ENCODE peak calls at places on chromosomes 5 and 9, in ten cellular contexts. J is body of pancreas; C is lower lobe of right lung; D is CD8-positive, alpha-beta T cell; Z is tibial artery; E is Karpas-422; K is psoas muscle; P is IMR-90; X is effector memory CD4-positive, alpha-beta T cell; T is sigmoid colon. G is an unnamed sample. For H3K4me1 and H3K27me3, the result is how much of the 10 kb centered on the place peaks cover.

GRCh38 chr5:131423056-131423455 is 159.2 kb downstream of the CDC42SE2 start:
- DNase-seq in J (no peak), C (no peak), D (no peak), Z (no peak), E (peak), K (no peak), P (peak), X (no peak), T (no peak), G (no peak)

GRCh38 chr9:78903581-78903980 is 606.7 kb downstream of the PSAT1 start:
- DNase-seq in J (no peak), C (no peak), D (no peak), Z (no peak), E (no peak), K (no peak), P (peak), X (no peak), T (no peak), G (no peak)

GRCh38 chr9:114677418-114677817 is 4.6 kb downstream of the TEX48 start:
- DNase-seq in J (no peak), C (no peak), D (no peak), Z (no peak), E (no peak), K (no peak), P (peak), X (no peak), T (peak), G (no peak)

GRCh38 chr5:99060306-99061261 is 131.8 kb upstream of the CHD1 start:
- DNase-seq in J (peak), C (peak), D (peak), Z (peak), E (peak), K (peak), P (peak), X (peak), T (peak), G (peak)

GRCh38 chr5:120388016-120388781 is 75.9 kb upstream of the PRR16 start:
- DNase-seq in J (no peak), C (no peak), D (no peak), Z (no peak), E (no peak), K (no peak), P (peak), X (no peak), T (no peak), G (no peak)

GRCh38 chr9:113309204-113309813 is 6.1 kb upstream of the RNF183 start:
- DNase-seq in J (peak), C (no peak), D (peak), Z (no peak), E (peak), K (no peak), P (peak), X (no peak), T (no peak), G (no peak)

GRCh38 chr5:151079838-151080619 is 805 bp downstream of the TNIP1 start:
- DNase-seq in J (no peak), C (no peak), D (no peak), Z (no peak), E (peak), K (no peak), P (peak), X (no peak), T (no peak), G (no peak)

GRCh38 chr5:15475365-15475764 is 24.6 kb upstream of the FBXL7 start:
- DNase-seq in J (no peak), C (no peak), D (no peak), Z (no peak), E (no peak), K (no peak), P (no peak), X (no peak), T (no peak), G (no peak)

GRCh38 chr5:73417307-73418035 is 31.1 kb downstream of the FOXD1 start:
- DNase-seq in J (no peak), C (no peak), D (no peak), Z (no peak), E (no peak), K (no peak), P (peak), X (no peak), T (no peak), G (no peak)

GRCh38 chr9:110635589-110635988 is 33.0 kb upstream of the MUSK start:
- DNase-seq in J (no peak), C (no peak), D (no peak), Z (no peak), E (no peak), K (no peak), P (no peak), X (no peak), T (no peak), G (no peak)

GRCh38 chr5:73943375-73943774 is 317.4 kb downstream of the ARHGEF28 start:
- DNase-seq in J (no peak), C (no peak), D (no peak), Z (no peak), E (no peak), K (no peak), P (no peak), X (no peak), T (no peak), G (no peak)

GRCh38 chr5:158839638-158840037 is 260.1 kb downstream of the EBF1 start:
- DNase-seq in J (peak), C (no peak), D (no peak), Z (no peak), E (no peak), K (no peak), P (no peak), X (no peak), T (no peak), G (no peak)

GRCh38 chr5:80193421-80193820 is 62.4 kb downstream of the SERINC5 start:
- DNase-seq in J (no peak), C (no peak), D (no peak), Z (no peak), E (no peak), K (no peak), P (no peak), X (no peak), T (no peak), G (no peak)

GRCh38 chr5:39058984-39059565 is 15.1 kb downstream of the RICTOR start:
- DNase-seq in J (no peak), C (no peak), D (no peak), Z (no peak), E (no peak), K (no peak), P (no peak), X (no peak), T (no peak), G (no peak)

GRCh38 chr5:30832519-30832918 is 361.0 kb upstream of the CDH6 start:
- DNase-seq in J (no peak), C (no peak), D (no peak), Z (no peak), E (no peak), K (no peak), P (no peak), X (no peak), T (no peak), G (peak)

GRCh38 chr5:126430631-126431030 is 7.4 kb downstream of the GRAMD2B start:
- DNase-seq in J (no peak), C (no peak), D (no peak), Z (no peak), E (no peak), K (no peak), P (no peak), X (no peak), T (no peak), G (no peak)

GRCh38 chr9:36690769-36691168 is 118.1 kb downstream of the MELK start:
- DNase-seq in J (no peak), C (no peak), D (no peak), Z (no peak), E (peak), K (no peak), P (no peak), X (no peak), T (no peak), G (no peak)

GRCh38 chr9:2613730-2614271 is 7.8 kb upstream of the VLDLR start:
- DNase-seq in J (peak), C (no peak), D (no peak), Z (no peak), E (no peak), K (no peak), P (no peak), X (no peak), T (no peak), G (peak)

GRCh38 chr5:32536246-32536645 is 49.1 kb upstream of the SUB1 start:
- DNase-seq in J (no peak), C (no peak), D (no peak), Z (no peak), E (no peak), K (no peak), P (no peak), X (no peak), T (no peak), G (no peak)

GRCh38 chr9:113708821-113709713 is 167.0 kb upstream of the ZNF618 start:
- DNase-seq in J (peak), C (no peak), D (no peak), Z (no peak), E (no peak), K (no peak), P (no peak), X (no peak), T (no peak), G (no peak)

GRCh38 chr5:20601678-20602100 is 613.7 kb upstream of the CDH18 start:
- DNase-seq in J (no peak), C (no peak), D (no peak), Z (no peak), E (no peak), K (no peak), P (no peak), X (no peak), T (no peak), G (no peak)

GRCh38 chr5:176152933-176153317 is 85.3 kb upstream of the SIMC1 start:
- DNase-seq in J (no peak), C (no peak), D (no peak), Z (no peak), E (no peak), K (no peak), P (no peak), X (no peak), T (no peak), G (no peak)

GRCh38 chr5:172740483-172741205 is 30.4 kb downstream of the DUSP1 start:
- DNase-seq in J (peak), C (peak), D (no peak), Z (peak), E (no peak), K (peak), P (peak), X (no peak), T (peak), G (peak)

GRCh38 chr5:141094481-141095262 is at the start of gene PCDHB2:
- DNase-seq in J (peak), C (no peak), D (no peak), Z (peak), E (no peak), K (peak), P (peak), X (no peak), T (no peak), G (no peak)

GRCh38 chr5:175573493-175574269 is 84.2 kb upstream of the HRH2 start:
- DNase-seq in J (no peak), C (no peak), D (no peak), Z (no peak), E (peak), K (no peak), P (no peak), X (no peak), T (no peak), G (no peak)

GRCh38 chr5:131225282-131225974 is 38.4 kb upstream of the CDC42SE2 start:
- DNase-seq in J (no peak), C (no peak), D (no peak), Z (no peak), E (no peak), K (no peak), P (no peak), X (no peak), T (no peak), G (no peak)

DNA sequence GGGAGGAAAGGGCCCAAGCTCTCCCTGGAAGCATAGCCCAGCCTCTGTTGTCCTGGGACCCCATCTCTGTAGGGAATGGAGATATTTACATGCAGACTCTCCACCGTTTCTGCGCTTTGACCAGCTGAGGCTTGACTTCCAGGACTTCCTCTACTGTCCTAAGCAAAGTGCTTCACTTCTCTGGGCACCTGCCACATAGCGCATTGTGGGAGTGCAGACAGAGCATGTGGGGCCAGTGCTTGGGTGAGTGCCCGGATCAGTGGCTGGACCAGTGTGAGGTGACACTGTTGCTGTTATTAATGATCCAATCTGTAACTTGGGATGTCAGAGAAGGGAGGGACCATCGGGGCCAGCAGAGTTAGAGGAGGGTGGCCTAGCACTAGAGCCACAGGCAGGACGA is 10.6 kb downstream of the CXCL14 start:
- DNase-seq in J (no peak), C (no peak), D (no peak), Z (no peak), E (no peak), K (no peak), P (no peak), X (no peak), T (peak), G (no peak)
- H3K4me1 ChIP-seq in J (under half), C (under half), D (under half), Z (under half), E (under half), K (under half), P (under half), X (under half), T (under half), G (under half)

DNA sequence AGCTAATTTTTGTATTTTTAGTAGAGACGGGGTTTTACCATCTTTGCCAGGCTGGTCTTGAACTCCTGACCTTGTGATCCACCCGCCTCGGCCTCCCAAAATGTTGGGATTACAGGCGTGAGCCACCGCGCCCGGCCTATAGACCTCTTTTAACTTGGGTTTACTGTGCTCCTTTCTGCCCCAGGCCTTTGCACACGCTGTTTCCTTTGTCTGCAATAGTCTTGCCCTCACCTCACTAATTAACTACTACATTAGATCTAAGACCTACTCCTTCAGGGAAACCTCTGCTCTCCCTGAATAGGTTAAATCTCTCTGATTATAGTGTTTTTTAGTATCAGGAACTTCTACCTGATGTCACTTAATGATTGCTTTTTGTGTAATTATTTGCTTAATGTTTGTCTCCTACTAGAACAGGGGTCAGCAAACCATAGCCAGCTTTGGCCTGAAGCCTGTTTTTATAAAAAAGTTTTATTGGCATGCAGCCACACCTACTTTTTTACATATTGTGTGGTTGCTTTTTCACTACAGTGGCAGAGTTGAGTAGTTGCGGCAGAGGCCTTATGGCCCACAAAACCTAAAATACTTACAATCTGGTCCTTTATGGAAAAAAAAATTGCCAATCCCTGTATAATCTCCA is 31.2 kb upstream of the TLE1 start:
- DNase-seq in J (no peak), C (no peak), D (no peak), Z (no peak), E (no peak), K (no peak), P (no peak), X (no peak), T (no peak), G (no peak)
- H3K4me3 ChIP-seq in J (no peak), C (no peak), D (no peak), Z (no peak), E (no peak), K (no peak), P (no peak), X (no peak), T (no peak), G (no peak)

GRCh38 chr9:126676102-126676684 is 62.5 kb downstream of the LMX1B start:
- DNase-seq in J (no peak), C (no peak), D (no peak), Z (no peak), E (no peak), K (no peak), P (no peak), X (no peak), T (no peak), G (no peak)
- H3K27me3 ChIP-seq in J (under half), C (half or more), D (under half), Z (under half), E (under half), K (half or more), P (half or more), X (under half), T (half or more), G (half or more)

GRCh38 chr5:111993242-111993641 is 236.2 kb upstream of the NREP start:
- DNase-seq in J (no peak), C (no peak), D (no peak), Z (no peak), E (no peak), K (no peak), P (no peak), X (no peak), T (no peak), G (no peak)
- H3K4me1 ChIP-seq in J (under half), C (under half), D (under half), Z (under half), E (under half), K (under half), P (under half), X (under half), T (under half), G (under half)

GRCh38 chr9:127020526-127021078 is 101.8 kb downstream of the ANGPTL2 start:
- DNase-seq in J (no peak), C (no peak), D (no peak), Z (no peak), E (no peak), K (no peak), P (no peak), X (no peak), T (no peak), G (no peak)
- H3K4me3 ChIP-seq in J (no peak), C (no peak), D (no peak), Z (no peak), E (no peak), K (no peak), P (no peak), X (no peak), T (no peak), G (no peak)

GRCh38 chr9:93946338-93946712 is 8.8 kb downstream of the BARX1 start:
- DNase-seq in J (no peak), C (no peak), D (no peak), Z (no peak), E (no peak), K (no peak), P (no peak), X (no peak), T (no peak), G (no peak)
- H3K27me3 ChIP-seq in J (under half), C (half or more), D (under half), Z (under half), E (under half), K (half or more), P (half or more), X (under half), T (half or more), G (half or more)

GRCh38 chr5:40606077-40606765 is 73.5 kb upstream of the PTGER4 start:
- DNase-seq in J (no peak), C (peak), D (no peak), Z (no peak), E (no peak), K (no peak), P (no peak), X (no peak), T (no peak), G (no peak)
- H3K4me1 ChIP-seq in J (under half), C (under half), D (under half), Z (under half), E (under half), K (under half), P (under half), X (under half), T (under half), G (under half)

GRCh38 chr9:135826188-135826545 is 81.2 kb downstream of the CAMSAP1 start:
- DNase-seq in J (no peak), C (no peak), D (no peak), Z (no peak), E (no peak), K (no peak), P (no peak), X (no peak), T (no peak), G (no peak)
- H3K4me3 ChIP-seq in J (no peak), C (no peak), D (no peak), Z (no peak), E (no peak), K (no peak), P (no peak), X (no peak), T (no peak), G (no peak)